ENCODE peak calls at places on chromosomes 2 and 18, in five cellular contexts. Y, W, E, S and K are unnamed samples.

GRCh38 chr2:159902722-159903121 is 104.7 kb upstream of the CD302 start:
- DNase-seq in E (no peak), S (no peak), Y (no peak), W (no peak), K (no peak)

GRCh38 chr18:6161549-6161948 is 253.2 kb downstream of the L3MBTL4 start:
- DNase-seq in Y (no peak), S (no peak), E (no peak), W (no peak), K (no peak)

GRCh38 chr2:68372435-68372834 is 7.4 kb downstream of the PLEK start:
- DNase-seq in Y (no peak), W (no peak), S (no peak), E (no peak), K (no peak)

GRCh38 chr2:220775856-220776467 is 796.1 kb downstream of the EPHA4 start:
- DNase-seq in Y (no peak), E (peak), W (no peak), S (no peak), K (peak)

GRCh38 chr2:81670885-81671284 is 1366.3 kb upstream of the LRRTM1 start:
- DNase-seq in W (no peak), E (no peak), Y (no peak), S (no peak), K (no peak)

GRCh38 chr18:22493940-22494339 is 76.2 kb upstream of the CTAGE1 start:
- DNase-seq in S (no peak), Y (no peak), W (peak), E (no peak), K (peak)

GRCh38 chr2:105782123-105782522 is 37.4 kb downstream of the NCK2 start:
- DNase-seq in W (no peak), E (no peak), S (no peak), Y (no peak), K (no peak)

GRCh38 chr2:228901531-228901930 is 369.6 kb downstream of the PID1 start:
- DNase-seq in S (no peak), W (peak), E (no peak), Y (no peak), K (no peak)

GRCh38 chr18:54882318-54882717 is 54.0 kb downstream of the RAB27B start:
- DNase-seq in E (peak), S (no peak), W (peak), Y (no peak), K (no peak)

GRCh38 chr2:20929721-20930120 is 106.8 kb upstream of the LDAH start:
- DNase-seq in Y (no peak), S (no peak), E (no peak), W (no peak), K (no peak)

GRCh38 chr2:108383146-108383830 is 5.5 kb downstream of the SULT1C4 start:
- DNase-seq in Y (peak), W (peak), E (peak), S (peak), K (no peak)

GRCh38 chr2:84314250-84314649 is 144.8 kb downstream of the SUCLG1 start:
- DNase-seq in W (no peak), E (no peak), Y (no peak), S (no peak), K (no peak)

GRCh38 chr2:208711598-208711997 is 305.0 kb downstream of the PTH2R start:
- DNase-seq in Y (no peak), W (no peak), S (no peak), E (no peak), K (no peak)

GRCh38 chr18:48324651-48325050 is 84.5 kb downstream of the ZBTB7C start:
- DNase-seq in E (no peak), Y (no peak), W (peak), S (no peak), K (no peak)

GRCh38 chr18:12088731-12089375 is 4.8 kb upstream of the ANKRD62 start:
- DNase-seq in E (no peak), W (no peak), Y (no peak), S (no peak), K (no peak)
- H4K8ac ChIP-seq in E (no peak), W (no peak), Y (peak), S (no peak), K (no peak)

DNA sequence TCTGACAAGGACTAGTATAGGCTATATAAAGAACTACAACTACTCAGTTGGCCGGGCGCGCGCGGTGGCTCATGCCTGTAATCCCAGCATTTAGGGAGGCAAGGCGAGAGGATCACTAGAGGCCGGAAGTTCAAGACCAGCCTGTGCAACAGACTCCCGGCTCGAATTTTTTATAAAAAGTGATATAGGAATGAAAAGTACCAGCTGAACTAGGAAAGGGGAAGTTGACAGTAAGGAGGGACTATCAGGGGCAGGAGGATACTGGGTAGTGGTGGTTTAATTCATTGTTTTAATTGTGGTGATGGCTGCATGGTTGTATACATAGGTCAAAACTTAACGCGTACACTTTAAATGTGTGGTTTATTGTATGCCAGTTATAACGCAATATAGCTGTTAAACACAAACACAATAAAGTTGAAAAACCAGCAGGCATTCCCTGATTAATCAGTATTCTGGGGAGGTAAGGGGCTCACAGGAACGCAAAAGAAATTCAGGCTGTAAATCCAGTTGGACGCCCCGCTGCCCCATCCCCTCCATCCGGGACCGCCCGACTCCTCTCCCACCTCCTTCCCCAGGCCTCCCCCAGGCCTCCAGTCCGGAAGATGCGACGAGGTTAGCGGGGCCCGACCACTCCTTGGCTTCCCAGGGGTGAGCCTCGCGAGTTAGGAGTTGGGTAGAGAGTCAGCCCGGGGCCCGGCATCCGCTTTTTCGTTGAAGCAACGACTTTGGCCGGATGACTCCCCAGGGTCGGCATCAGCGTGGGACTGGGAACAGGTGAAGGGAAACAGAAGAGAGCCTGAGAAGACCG is 746 bp upstream of the POLR1B start:
- DNase-seq in S (peak), E (peak), Y (peak), W (peak), K (peak)
- H4K8ac ChIP-seq in S (peak), E (no peak), Y (peak), W (peak), K (peak)

DNA sequence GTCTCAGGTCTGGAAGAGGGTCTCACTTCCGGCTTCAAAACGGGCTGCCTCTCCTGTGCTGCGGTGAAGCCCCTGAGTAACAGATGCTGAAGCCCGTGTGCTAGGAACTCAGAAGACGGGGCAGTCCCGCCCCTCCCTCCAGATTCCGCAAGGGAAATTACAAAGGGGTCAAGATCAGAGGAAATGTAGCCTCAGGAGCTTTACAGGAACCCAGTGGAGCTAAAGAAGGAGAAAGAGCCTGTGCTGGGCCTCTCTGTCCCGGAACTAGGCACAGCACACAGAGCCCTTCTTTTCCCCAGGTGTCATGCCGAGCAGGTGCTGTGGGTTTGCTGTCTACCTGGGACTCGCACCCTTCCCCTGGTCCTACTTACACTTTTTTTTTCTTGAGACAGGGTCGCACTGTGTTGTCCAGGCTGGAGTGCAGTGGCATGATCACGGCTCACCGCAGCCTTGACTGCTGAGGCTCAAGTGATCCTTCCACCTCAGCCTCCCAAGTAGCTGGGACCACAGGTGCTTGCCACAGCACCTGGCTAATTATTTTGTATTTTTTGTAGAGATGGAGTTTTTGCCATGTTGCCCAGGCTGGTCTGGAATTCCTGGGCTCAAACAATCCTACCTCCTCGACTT is 72.7 kb upstream of the MAP4K4 start:
- DNase-seq in S (no peak), W (no peak), Y (no peak), E (no peak), K (no peak)
- H4K8ac ChIP-seq in S (no peak), W (no peak), Y (no peak), E (no peak), K (no peak)

DNA sequence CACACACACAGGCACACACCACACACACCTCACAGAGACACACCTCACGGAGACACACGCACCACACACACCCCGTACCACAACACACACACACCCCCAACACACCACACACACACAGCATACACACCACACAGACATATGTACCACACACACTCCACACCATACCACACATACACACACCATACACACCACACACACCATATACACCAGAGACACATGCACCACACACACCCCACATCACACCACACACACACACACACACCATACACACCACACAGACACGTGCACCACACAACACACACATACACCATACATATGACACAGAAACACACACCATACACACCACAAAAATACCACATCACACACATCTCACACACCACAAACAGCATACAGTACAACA is 850.7 kb downstream of the RNF144A start:
- DNase-seq in S (no peak), W (no peak), Y (no peak), E (no peak), K (no peak)
- H4K8ac ChIP-seq in S (no peak), W (no peak), Y (no peak), E (no peak), K (no peak)